ENCODE peak calls at places on chromosomes 6 and 20, in eight cellular contexts. K is WTC11; G is left ventricle myocardium inferior; L is stimulated activated CD4-positive, alpha-beta T cell treated with anti-CD3 and anti-CD28 coated beads, Interleukin-4, amount 100 ng/mL, for 48 hours; R is retinal pigment epithelial cell; C is bronchial epithelial cell; D is Right ventricle myocardium inferior; T is fibroblast of mammary gland. P is an unnamed sample.

GRCh38 chr6:138485586-138486248 is 13.6 kb downstream of the NHSL1 start:
- DNase-seq in L (no peak), K (peak), D (no peak), C (no peak), T (no peak), G (no peak), R (peak), P (no peak)

GRCh38 chr20:59006864-59007757 is at the start of gene CTSZ:
- DNase-seq in R (no peak), G (peak), T (peak), K (peak), D (peak), C (no peak), L (peak), P (peak)

GRCh38 chr6:449057-449430 is 57.5 kb downstream of the IRF4 start:
- DNase-seq in C (no peak), R (no peak), L (no peak), G (no peak), K (no peak), D (no peak), T (no peak), P (no peak)

GRCh38 chr6:16624631-16625299 is 136.5 kb downstream of the ATXN1 start:
- DNase-seq in L (no peak), K (no peak), C (no peak), T (peak), R (no peak), G (no peak), D (no peak), P (no peak)

GRCh38 chr6:35177586-35177985 is 36.2 kb upstream of the SCUBE3 start:
- DNase-seq in L (no peak), C (no peak), D (no peak), T (no peak), R (no peak), G (no peak), K (no peak), P (no peak)

GRCh38 chr6:151075943-151076555 is 163.7 kb upstream of the AKAP12 start:
- DNase-seq in C (peak), T (no peak), G (no peak), K (no peak), L (no peak), D (no peak), R (peak), P (no peak)

GRCh38 chr6:29617782-29618557 is 15.0 kb downstream of the GABBR1 start:
- DNase-seq in R (no peak), G (no peak), T (no peak), D (no peak), K (peak), L (no peak), C (no peak), P (no peak)

GRCh38 chr6:142441716-142442115 is 139.9 kb downstream of the ADGRG6 start:
- DNase-seq in C (no peak), G (no peak), T (no peak), L (no peak), R (no peak), K (no peak), D (no peak), P (no peak)

GRCh38 chr6:11346516-11346915 is 114.0 kb upstream of the NEDD9 start:
- DNase-seq in T (peak), L (no peak), C (no peak), G (no peak), R (no peak), D (no peak), K (no peak), P (no peak)

GRCh38 chr6:158143700-158144099 is 24.4 kb downstream of the SERAC1 start:
- DNase-seq in D (no peak), C (peak), K (peak), G (no peak), R (no peak), L (no peak), T (peak), P (no peak)

GRCh38 chr6:3571836-3572235 is 115.0 kb upstream of the SLC22A23 start:
- DNase-seq in K (no peak), L (no peak), T (no peak), C (no peak), R (no peak), G (no peak), D (no peak), P (no peak)

GRCh38 chr6:35794536-35795452 is 2.3 kb downstream of the CLPS start:
- DNase-seq in R (no peak), C (no peak), D (no peak), L (no peak), G (no peak), K (no peak), T (no peak), P (no peak)

GRCh38 chr6:24396764-24397163 is 6.0 kb upstream of the MRS2 start:
- DNase-seq in C (no peak), D (no peak), L (no peak), T (peak), R (no peak), G (no peak), K (no peak), P (no peak)

GRCh38 chr6:83636800-83637199 is 72.1 kb downstream of the SNAP91 start:
- DNase-seq in C (no peak), T (no peak), G (no peak), K (no peak), R (no peak), D (no peak), L (no peak), P (no peak)

GRCh38 chr6:17042422-17043147 is 59.3 kb upstream of the STMND1 start:
- DNase-seq in R (peak), L (no peak), C (peak), T (peak), D (no peak), G (no peak), K (peak), P (no peak)

GRCh38 chr6:168099201-168100010 is 20.4 kb upstream of the FRMD1 start:
- DNase-seq in R (no peak), T (no peak), D (peak), C (no peak), G (no peak), K (peak), L (no peak), P (peak)

GRCh38 chr20:54643761-54644160 is 168.4 kb downstream of the DOK5 start:
- DNase-seq in R (no peak), D (no peak), K (no peak), G (no peak), T (peak), C (peak), L (no peak), P (no peak)

GRCh38 chr20:57514273-57514751 is 10.6 kb downstream of the CTCFL start:
- DNase-seq in T (peak), G (peak), C (peak), R (peak), K (peak), D (no peak), L (no peak), P (peak)

GRCh38 chr6:37990762-37991525 is 171.4 kb downstream of the ZFAND3 start:
- DNase-seq in D (no peak), K (no peak), L (no peak), T (peak), R (peak), G (no peak), C (peak), P (no peak)